ENCODE peak calls at places on chromosomes 4 and X, in four cellular contexts. X is GM13976, R is GM12865, W is neuronal stem cell. O is an unnamed sample.

GRCh38 chrX:153781428-153782047 is 697 bp downstream of the SRPK3 start:
- DNase-seq in R (no peak), W (no peak), X (no peak), O (no peak)

GRCh38 chr4:156889616-156890594 is 81.7 kb downstream of the PDGFC start:
- DNase-seq in R (no peak), X (no peak), W (no peak), O (no peak)

GRCh38 chr4:107988763-107989035 is 990 bp upstream of the HADH start:
- DNase-seq in R (no peak), X (no peak), W (no peak), O (no peak)

GRCh38 chrX:131366387-131366786 is 77.3 kb upstream of the IGSF1 start:
- DNase-seq in R (peak), W (no peak), X (no peak), O (no peak)

GRCh38 chr4:109067509-109068205 is 234.8 kb downstream of the COL25A1 start:
- DNase-seq in R (no peak), X (no peak), W (no peak), O (no peak)

GRCh38 chr4:122842984-122843531 is 16.4 kb downstream of the FGF2 start:
- DNase-seq in X (no peak), R (no peak), W (no peak), O (no peak)

GRCh38 chr4:151568966-151569365 is 160.0 kb downstream of the FHIP1A start:
- DNase-seq in W (no peak), R (no peak), X (no peak), O (no peak)

GRCh38 chrX:133776072-133776471 is 209.3 kb downstream of the GPC3 start:
- DNase-seq in W (no peak), X (peak), R (peak), O (peak)

GRCh38 chrX:129679856-129680255 is 25.1 kb upstream of the APLN start:
- DNase-seq in W (no peak), R (no peak), X (no peak), O (no peak)

GRCh38 chr4:108272566-108272965 is 103.8 kb upstream of the LEF1 start:
- DNase-seq in R (no peak), W (no peak), X (no peak), O (no peak)

GRCh38 chr4:59630922-59631321 is 1569.2 kb upstream of the ADGRL3 start:
- DNase-seq in W (no peak), R (no peak), X (no peak), O (no peak)

O was measured in endothelial cell.